ENCODE peak calls at places on chromosomes 6 and 20, in four cellular contexts. U is fibroblast of mammary gland, G is cardiac septum, Y is nephron progenitor cell. V is an unnamed sample.

GRCh38 chr6:96301781-96302180 is 219.8 kb upstream of the UFL1 start:
- DNase-seq in Y (no peak), G (no peak), U (no peak), V (no peak)

GRCh38 chr20:14829897-14830296 is 492.5 kb upstream of the FLRT3 start:
- DNase-seq in U (no peak), G (no peak), Y (no peak), V (no peak)

GRCh38 chr6:165584541-165584940 is 78.5 kb downstream of the PDE10A start:
- DNase-seq in U (no peak), Y (no peak), G (no peak), V (no peak)

GRCh38 chr20:48845000-48845399 is 17.2 kb upstream of the PREX1 start:
- DNase-seq in Y (no peak), U (peak), G (no peak), V (no peak)

GRCh38 chr6:107845777-107846176 is 21.7 kb upstream of the SCML4 start:
- DNase-seq in G (no peak), Y (no peak), U (no peak), V (no peak)

GRCh38 chr20:57544838-57545564 is 15.9 kb upstream of the PCK1 start:
- DNase-seq in U (no peak), G (no peak), Y (no peak), V (no peak)

GRCh38 chr6:12608016-12608860 is 108.3 kb upstream of the PHACTR1 start:
- DNase-seq in G (no peak), U (no peak), Y (no peak), V (no peak)

GRCh38 chr20:45798935-45799642 is 7.3 kb downstream of the DNTTIP1 start:
- DNase-seq in G (no peak), U (peak), Y (peak), V (no peak)

GRCh38 chr20:57801046-57801445 is 91.2 kb upstream of the PMEPA1 start:
- DNase-seq in Y (no peak), G (no peak), U (no peak), V (no peak)

GRCh38 chr6:170277893-170278742 is 12.8 kb downstream of the DLL1 start:
- DNase-seq in U (no peak), G (peak), Y (no peak), V (peak)

GRCh38 chr6:131636880-131637792 is at the start of gene ENPP3:
- DNase-seq in U (peak), Y (no peak), G (no peak), V (no peak)

GRCh38 chr6:140203611-140204553 is 829.4 kb upstream of the CITED2 start:
- DNase-seq in Y (no peak), U (peak), G (no peak), V (no peak)

GRCh38 chr6:99151634-99152344 is 197.7 kb downstream of the FAXC start:
- DNase-seq in Y (peak), U (peak), G (no peak), V (peak)

GRCh38 chr6:62891065-62891647 is 320.1 kb upstream of the FKBP1C start:
- DNase-seq in G (no peak), U (peak), Y (no peak), V (no peak)

GRCh38 chr6:54730767-54731665 is 115.6 kb upstream of the FAM83B start:
- DNase-seq in G (no peak), Y (no peak), U (no peak), V (no peak)

GRCh38 chr6:34237722-34238506 is 1.2 kb downstream of the HMGA1 start:
- DNase-seq in U (no peak), Y (peak), G (peak), V (peak)

GRCh38 chr6:168196881-168197635 is 118.0 kb upstream of the FRMD1 start:
- DNase-seq in U (no peak), Y (no peak), G (peak), V (peak)

GRCh38 chr6:74409447-74409846 is 713.4 kb downstream of the CD109 start:
- DNase-seq in Y (no peak), U (peak), G (no peak), V (no peak)

GRCh38 chr20:41265931-41266330 is 51.6 kb downstream of the ZHX3 start:
- DNase-seq in U (no peak), Y (no peak), G (no peak), V (no peak)